ENCODE peak calls at places on chromosomes 2 and 18, in six cellular contexts. D is mesendoderm, R is aorta, X is tibial artery, T is heart right ventricle, B is keratinocyte. Z is an unnamed sample.

GRCh38 chr2:74863802-74864248 is 29.9 kb downstream of the HK2 start:
- DNase-seq in D (no peak), R (no peak), X (no peak), T (no peak), B (no peak), Z (no peak)

GRCh38 chr2:179963626-179964025 is 43.5 kb downstream of the CWC22 start:
- DNase-seq in D (no peak), R (no peak), X (no peak), T (no peak), B (no peak), Z (peak; percentile 71)

GRCh38 chr2:183037660-183038340 is 457 bp downstream of the NCKAP1 start:
- DNase-seq in D (no peak), R (peak; percentile 84), X (peak; percentile 70), T (no peak), B (no peak), Z (no peak)

GRCh38 chr2:167697961-167698360 is 549.4 kb downstream of the STK39 start:
- DNase-seq in D (no peak), R (no peak), X (no peak), T (no peak), B (no peak), Z (no peak)

GRCh38 chr2:85961053-85961452 is 72.3 kb upstream of the ST3GAL5 start:
- DNase-seq in D (no peak), R (no peak), X (no peak), T (no peak), B (no peak), Z (no peak)

GRCh38 chr18:62144338-62144737 is 42.5 kb downstream of the PIGN start:
- DNase-seq in D (no peak), R (no peak), X (no peak), T (no peak), B (no peak), Z (no peak)

GRCh38 chr2:72745679-72746368 is 80.0 kb downstream of the EXOC6B start:
- DNase-seq in D (peak; percentile 71), R (no peak), X (no peak), T (no peak), B (no peak), Z (peak; percentile 75)

GRCh38 chr2:154974041-154974440 is 275.5 kb downstream of the KCNJ3 start:
- DNase-seq in D (peak; percentile 32), R (no peak), X (no peak), T (no peak), B (no peak), Z (no peak)

GRCh38 chr2:20653695-20654306 is 2.9 kb upstream of the HS1BP3 start:
- DNase-seq in D (no peak), R (peak; percentile 61), X (peak; percentile 51), T (no peak), B (no peak), Z (no peak)

GRCh38 chr18:8800876-8801262 is 95.5 kb downstream of the MTCL1 start:
- DNase-seq in D (no peak), R (no peak), X (no peak), T (no peak), B (no peak), Z (no peak)

GRCh38 chr2:60962534-60962933 is 55.0 kb upstream of the PEX13 start:
- DNase-seq in D (no peak), R (no peak), X (no peak), T (no peak), B (no peak), Z (no peak)

GRCh38 chr2:74441690-74442482 is at the start of gene RTKN:
- DNase-seq in D (peak; percentile 94), R (peak; percentile 81), X (no peak), T (peak; percentile 42), B (no peak), Z (peak; percentile 64)

GRCh38 chr2:56476509-56477071 is 292.8 kb downstream of the CCDC85A start:
- DNase-seq in D (no peak), R (no peak), X (no peak), T (no peak), B (no peak), Z (peak; percentile 8)

GRCh38 chr18:29651121-29651675 is 1391.3 kb downstream of the DSC3 start:
- DNase-seq in D (no peak), R (no peak), X (no peak), T (no peak), B (no peak), Z (peak; percentile 89)

GRCh38 chr2:138187221-138187620 is 222.9 kb downstream of the HNMT start:
- DNase-seq in D (no peak), R (no peak), X (no peak), T (no peak), B (no peak), Z (no peak)

GRCh38 chr2:181456660-181457120 is 496 bp upstream of the ITGA4 start:
- DNase-seq in D (peak; percentile 57), R (peak; percentile 74), X (peak; percentile 66), T (peak; percentile 50), B (no peak), Z (peak; percentile 1)

GRCh38 chr2:106547104-106547503 is 59.9 kb downstream of the CD8B2 start:
- DNase-seq in D (no peak), R (no peak), X (no peak), T (peak; percentile 30), B (no peak), Z (no peak)

GRCh38 chr2:157194097-157194688 is 63.3 kb upstream of the GALNT5 start:
- DNase-seq in D (peak; percentile 57), R (no peak), X (no peak), T (no peak), B (no peak), Z (peak; percentile 61)

GRCh38 chr2:241412144-241412543 is 56.1 kb downstream of the FARP2 start:
- DNase-seq in D (no peak), R (no peak), X (no peak), T (no peak), B (no peak), Z (peak; percentile 59)

GRCh38 chr2:135831180-135831812 is 5.7 kb downstream of the LCT start:
- DNase-seq in D (no peak), R (no peak), X (no peak), T (no peak), B (no peak), Z (no peak)

GRCh38 chr2:221494556-221494955 is 77.5 kb downstream of the EPHA4 start:
- DNase-seq in D (peak; percentile 80), R (no peak), X (no peak), T (no peak), B (peak; percentile 53), Z (peak; percentile 51)

GRCh38 chr2:130920417-130921030 is 83.8 kb downstream of the ARHGEF4 start:
- DNase-seq in D (peak; percentile 84), R (no peak), X (peak; percentile 75), T (peak; percentile 44), B (peak; percentile 35), Z (peak; percentile 77)

GRCh38 chr2:24026233-24026632 is 16.3 kb downstream of the MFSD2B start:
- DNase-seq in D (peak; percentile 40), R (no peak), X (no peak), T (no peak), B (no peak), Z (no peak)
- H3K4me3 ChIP-seq in D (no peak overlapping the region), R (no peak overlapping the region), X (no peak overlapping the region), T (no peak overlapping the region), B (no peak overlapping the region), Z (no peak overlapping the region)

GRCh38 chr2:176171331-176172006 is 14.4 kb downstream of the HOXD3 start:
- DNase-seq in D (peak; percentile 51), R (no peak), X (no peak), T (no peak), B (no peak), Z (no peak)
- H3K27me3 ChIP-seq in D (peaks cover 65% of the 10 kb centered on the region), R (no peaks in the 10 kb centered on the region), X (peaks cover 65% of the 10 kb centered on the region), T (peaks cover 100% of the 10 kb centered on the region), B (peaks cover 75% of the 10 kb centered on the region), Z (peaks cover 56% of the 10 kb centered on the region)

GRCh38 chr2:48589170-48589767 is 28.4 kb upstream of the GTF2A1L start:
- DNase-seq in D (peak; percentile 32), R (no peak), X (no peak), T (no peak), B (no peak), Z (peak; percentile 21)
- H3K4me3 ChIP-seq in D (no peak overlapping the region), R (no peak overlapping the region), X (no peak overlapping the region), T (no peak overlapping the region), B (no peak overlapping the region), Z (no peak overlapping the region)

DNA sequence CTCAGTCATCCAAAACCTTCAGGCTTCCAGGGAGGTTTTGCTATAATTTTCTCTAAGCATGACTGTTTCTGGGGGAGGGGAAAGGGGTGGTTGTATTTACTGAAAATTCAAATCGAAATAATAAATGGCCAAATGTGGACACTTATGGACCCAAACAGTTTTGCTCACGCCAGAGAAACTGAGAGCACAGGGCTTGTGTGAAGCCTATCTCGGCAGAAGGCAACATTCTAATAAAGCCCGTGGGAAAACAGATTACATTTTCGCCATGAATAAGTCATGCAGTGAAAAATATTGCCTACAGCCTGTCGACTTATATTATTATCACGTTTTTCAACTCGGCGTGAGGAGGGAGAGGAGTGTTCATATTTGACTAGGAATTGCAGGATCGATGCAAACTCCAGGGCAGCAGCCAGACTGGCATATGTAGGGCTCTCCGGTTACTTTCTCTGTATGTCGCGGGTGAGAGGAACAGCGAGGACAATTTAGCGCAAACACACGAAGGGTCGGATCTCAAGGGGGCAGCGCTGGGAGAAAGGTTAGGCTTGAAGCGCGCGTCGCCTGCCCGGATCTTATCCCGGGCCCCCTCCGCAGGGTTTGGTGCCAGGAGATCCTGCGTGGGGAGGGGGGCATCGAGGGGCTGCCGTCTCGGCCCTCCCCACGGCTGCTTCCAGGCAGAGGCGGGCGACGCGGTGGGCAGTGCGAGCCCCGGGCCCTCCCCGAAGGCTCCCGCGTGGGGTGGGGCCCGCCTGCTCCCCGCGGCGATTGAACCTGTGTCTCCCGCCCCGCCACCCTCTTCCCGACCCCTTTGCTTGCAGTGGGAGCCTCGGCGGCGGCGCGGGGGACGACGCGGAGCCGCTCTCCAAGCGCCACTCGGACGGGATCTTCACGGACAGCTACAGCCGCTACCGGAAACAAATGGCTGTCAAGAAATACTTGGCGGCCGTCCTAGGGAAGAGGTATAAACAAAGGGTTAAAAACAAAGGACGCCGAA is 4.3 kb downstream of the ADCYAP1 start:
- DNase-seq in D (peak; percentile 40), R (no peak), X (no peak), T (no peak), B (no peak), Z (no peak)
- H3K27me3 ChIP-seq in D (peaks cover 65% of the 10 kb centered on the region), R (no peaks in the 10 kb centered on the region), X (peaks cover 71% of the 10 kb centered on the region), T (peaks cover 98% of the 10 kb centered on the region), B (peaks cover 76% of the 10 kb centered on the region), Z (peaks cover 46% of the 10 kb centered on the region)

GRCh38 chr2:41572154-41572553 is 475.7 kb upstream of the PKDCC start:
- DNase-seq in D (no peak), R (no peak), X (no peak), T (no peak), B (no peak), Z (no peak)

GRCh38 chr2:41568648-41569047 is 479.2 kb upstream of the PKDCC start:
- DNase-seq in D (no peak), R (no peak), X (no peak), T (no peak), B (no peak), Z (no peak)
- H3K4me3 ChIP-seq in D (no peak overlapping the region), R (no peak overlapping the region), X (no peak overlapping the region), T (no peak overlapping the region), B (no peak overlapping the region), Z (no peak overlapping the region)

DNA sequence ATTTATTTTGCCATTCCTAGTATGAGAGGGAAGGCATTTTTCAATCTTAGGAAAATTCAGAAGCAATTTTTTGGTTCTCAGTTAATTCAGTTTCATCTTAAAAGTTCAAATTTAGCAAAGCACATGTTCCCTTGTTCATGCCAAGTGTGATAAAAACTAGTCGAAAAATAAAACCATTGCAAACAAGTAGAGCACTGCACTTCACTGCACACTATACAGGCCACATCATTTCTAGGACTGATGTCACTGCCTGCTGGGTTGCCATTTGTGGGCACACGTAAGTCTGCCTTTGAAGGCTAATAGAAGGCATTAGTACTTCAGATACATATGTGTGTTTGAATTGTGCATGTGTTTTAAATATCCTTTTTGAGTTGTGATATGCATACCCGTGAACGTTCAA is 14.3 kb downstream of the TBR1 start:
- DNase-seq in D (no peak), R (no peak), X (no peak), T (no peak), B (no peak), Z (no peak)
- H3K27me3 ChIP-seq in D (peaks cover 30% of the 10 kb centered on the region), R (peaks cover 2% of the 10 kb centered on the region), X (peaks cover 61% of the 10 kb centered on the region), T (peaks cover 94% of the 10 kb centered on the region), B (peaks cover 55% of the 10 kb centered on the region), Z (peaks cover 28% of the 10 kb centered on the region)